ENCODE peak calls at places on chromosomes 12 and 14, in eight cellular contexts. P is GM10248, N is epithelial cell of esophagus, O is PC-9, D is progenitor cell of endocrine pancreas, E is transverse colon, G is HCT116, S is choroid plexus epithelial cell. F is an unnamed sample.

GRCh38 chr12:31324116-31324844 is 1.7 kb downstream of the SINHCAF start:
- DNase-seq in O (peak), D (peak), G (peak), E (peak), P (peak), N (peak), S (peak), F (peak)

GRCh38 chr12:70403827-70404226 is 37.7 kb downstream of the KCNMB4 start:
- DNase-seq in D (no peak), S (no peak), O (no peak), G (no peak), E (no peak), N (no peak), P (no peak), F (no peak)

GRCh38 chr14:52349731-52350130 is 35.6 kb downstream of the PTGER2 start:
- DNase-seq in D (no peak), E (no peak), S (no peak), P (no peak), G (no peak), N (no peak), O (no peak), F (no peak)

GRCh38 chr12:58502236-58502635 is 418.1 kb downstream of the LRIG3 start:
- DNase-seq in N (no peak), S (peak), D (no peak), O (no peak), E (no peak), P (no peak), G (no peak), F (peak)

GRCh38 chr14:86943391-86944365 is 1049.3 kb downstream of the GALC start:
- DNase-seq in G (no peak), N (no peak), S (no peak), O (no peak), D (no peak), E (no peak), P (no peak), F (no peak)

GRCh38 chr12:107429006-107429698 is 256.4 kb upstream of the PWP1 start:
- DNase-seq in D (no peak), G (no peak), P (no peak), S (no peak), N (peak), O (peak), E (peak), F (no peak)

GRCh38 chr12:11821386-11821785 is 171.9 kb downstream of the ETV6 start:
- DNase-seq in O (no peak), P (no peak), N (no peak), D (no peak), G (no peak), S (no peak), E (no peak), F (no peak)

GRCh38 chr12:2890001-2890387 is 697 bp upstream of the TULP3 start:
- DNase-seq in D (no peak), P (no peak), S (peak), O (no peak), N (no peak), G (no peak), E (no peak), F (no peak)

GRCh38 chr12:110600254-110600653 is 13.7 kb upstream of the TCTN1 start:
- DNase-seq in S (peak), P (peak), G (peak), O (no peak), E (no peak), D (no peak), N (peak), F (no peak)

GRCh38 chr12:2970744-2971143 is 11.5 kb downstream of the TEAD4 start:
- DNase-seq in O (no peak), S (peak), P (no peak), D (no peak), N (peak), E (no peak), G (no peak), F (no peak)

GRCh38 chr14:51004801-51005526 is 60.7 kb upstream of the PYGL start:
- DNase-seq in P (no peak), O (no peak), S (peak), D (no peak), E (no peak), G (no peak), N (peak), F (no peak)

GRCh38 chr12:65362231-65362630 is 83.7 kb downstream of the MSRB3 start:
- DNase-seq in S (peak), O (no peak), P (no peak), N (peak), G (no peak), E (no peak), D (no peak), F (no peak)

GRCh38 chr14:31208546-31209424 is 1.2 kb upstream of the HECTD1 start:
- DNase-seq in P (no peak), G (no peak), D (no peak), N (no peak), E (peak), O (no peak), S (no peak), F (no peak)

GRCh38 chr12:71970031-71970430 is 31.4 kb downstream of the TPH2 start:
- DNase-seq in D (no peak), S (no peak), G (no peak), P (no peak), O (no peak), N (no peak), E (no peak), F (no peak)
- TF ChIP-seq CTCF in D (no peak), S (no peak), G (no peak), P (no peak), O (no peak), N (no peak), E (no peak), F (no peak)

GRCh38 chr12:76878899-76879709 is at the start of gene CSRP2:
- DNase-seq in O (peak), E (peak), D (peak), N (peak), P (peak), S (peak), G (peak), F (peak)

GRCh38 chr12:76880156-76881023 is 1.6 kb upstream of the CSRP2 start:
- DNase-seq in G (no peak), N (no peak), E (no peak), P (no peak), S (peak), D (no peak), O (no peak), F (no peak)

GRCh38 chr12:76876696-76877229 is 2.1 kb downstream of the CSRP2 start:
- DNase-seq in S (no peak), P (no peak), N (peak), G (no peak), O (no peak), D (no peak), E (no peak), F (no peak)

GRCh38 chr12:76879710-76880025 is 849 bp upstream of the CSRP2 start:
- DNase-seq in G (no peak), P (no peak), S (no peak), O (no peak), E (no peak), N (no peak), D (peak), F (no peak)

GRCh38 chr12:76878045-76878898 is 547 bp downstream of the CSRP2 start:
- DNase-seq in O (peak), N (peak), D (peak), P (peak), S (peak), E (no peak), G (peak), F (peak)
- TF ChIP-seq CTCF in O (no peak), N (peak), D (peak), P (no peak), S (peak), E (no peak), G (peak), F (peak)

GRCh38 chr14:102295301-102295700 is 9.7 kb downstream of the MOK start:
- DNase-seq in D (no peak), G (no peak), E (no peak), O (no peak), N (no peak), P (no peak), S (peak), F (no peak)
- TF ChIP-seq CTCF in D (peak), G (peak), E (no peak), O (no peak), N (peak), P (no peak), S (peak), F (peak)

DNA sequence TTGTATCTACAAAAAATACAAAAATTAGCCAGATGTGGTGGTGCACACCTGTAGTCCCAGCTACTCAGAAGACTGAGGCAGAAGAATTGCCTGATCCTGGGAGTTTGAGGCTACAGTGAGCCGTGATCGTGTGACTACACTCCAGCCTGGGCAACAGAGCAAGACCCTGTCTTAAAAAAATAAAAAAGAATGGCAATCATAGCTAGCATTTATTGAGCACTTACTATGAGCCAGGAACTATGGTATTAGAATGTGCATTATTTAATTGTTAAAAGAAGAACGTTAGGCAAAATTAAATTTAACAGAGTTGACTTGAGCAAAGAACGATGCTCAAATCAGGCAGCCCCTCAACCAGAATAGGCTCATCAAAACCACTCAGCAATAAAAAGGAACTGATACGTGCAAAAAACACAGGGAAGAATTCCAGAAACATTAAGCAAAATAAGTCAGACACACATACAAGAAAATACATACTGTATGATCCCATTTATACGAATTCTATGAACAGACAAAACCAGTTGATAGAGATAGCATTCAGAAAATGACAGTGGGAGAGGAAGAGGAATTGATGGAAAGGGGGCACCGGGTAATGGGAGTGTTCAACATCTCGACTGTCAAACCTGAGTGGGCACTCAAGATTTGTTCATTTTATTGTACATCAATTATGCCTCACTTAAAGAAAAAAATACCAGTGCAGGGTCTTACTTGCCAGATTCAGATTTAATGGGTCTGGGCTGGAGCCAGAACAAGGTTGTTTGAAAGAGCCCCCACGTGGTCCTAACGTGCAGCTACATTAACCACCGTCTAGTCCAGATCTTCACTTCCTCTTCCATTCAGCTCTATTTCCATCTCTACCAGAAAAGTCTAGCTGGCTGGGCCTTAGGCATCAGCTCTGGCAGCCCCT is 8.0 kb downstream of the SCNN1A start:
- DNase-seq in D (no peak), E (no peak), S (peak), P (peak), O (no peak), G (no peak), N (no peak), F (no peak)
- TF ChIP-seq CTCF in D (no peak), E (no peak), S (peak), P (peak), O (no peak), G (peak), N (peak), F (peak)

F was measured in neural crest cell.